ENCODE peak calls at places on chromosomes 16 and 17, in nine cellular contexts. A is hippocampal formation; Y is dorsolateral prefrontal cortex; J is stimulated activated CD4-positive, alpha-beta T cell treated with anti-CD3 and anti-CD28 coated beads, Interleukin-2, amount 100 ng/mL, for 48 hours; K is nephron progenitor cell; V is NCI-H748 treated with DMSO at 0.1 percent for 48 hours; X is Karpas-422; Z is naive thymus-derived CD8-positive, alpha-beta T cell; M is A549. Q is an unnamed sample.

GRCh38 chr17:59512844-59513383 is 52.5 kb upstream of the DHX40 start:
- DNase-seq in Y (no peak), M (no peak), Z (no peak), X (no peak), V (peak), K (no peak), J (no peak), A (no peak), Q (no peak)

GRCh38 chr17:43211480-43212402 is at the start of gene TMEM106A:
- DNase-seq in Z (peak), A (peak), M (peak), K (peak), Y (peak), X (peak), J (peak), V (peak), Q (peak)

GRCh38 chr16:89060207-89060794 is 33.4 kb upstream of the ACSF3 start:
- DNase-seq in J (no peak), V (no peak), Y (no peak), A (no peak), Z (no peak), K (no peak), M (no peak), X (peak), Q (no peak)

GRCh38 chr16:88002211-88002610 is 51.0 kb downstream of the BANP start:
- DNase-seq in A (no peak), Y (no peak), Z (no peak), K (no peak), J (no peak), M (no peak), X (no peak), V (no peak), Q (no peak)

GRCh38 chr16:81457326-81458133 is 12.9 kb downstream of the CMIP start:
- DNase-seq in M (peak), Y (no peak), K (no peak), X (no peak), A (no peak), Z (no peak), V (no peak), J (no peak), Q (no peak)

GRCh38 chr17:60442271-60443201 is 20.2 kb downstream of the CHCT1 start:
- DNase-seq in V (no peak), A (peak), Y (no peak), K (no peak), J (no peak), M (no peak), Z (no peak), X (no peak), Q (no peak)

GRCh38 chr17:82495844-82496528 is 23.5 kb upstream of the FOXK2 start:
- DNase-seq in K (no peak), M (no peak), Y (no peak), V (peak), Z (no peak), A (no peak), J (no peak), X (no peak), Q (no peak)

GRCh38 chr16:19118938-19119431 is 5.2 kb downstream of the ITPRIPL2 start:
- DNase-seq in X (no peak), V (no peak), Z (no peak), K (no peak), Y (peak), J (peak), M (peak), A (no peak), Q (no peak)

GRCh38 chr17:63635787-63636186 is 13.6 kb downstream of the MAP3K3 start:
- DNase-seq in J (no peak), M (no peak), Z (no peak), Y (peak), A (peak), V (no peak), K (no peak), X (no peak), Q (no peak)

GRCh38 chr17:73532441-73532901 is 111.8 kb downstream of the SDK2 start:
- DNase-seq in Z (no peak), M (no peak), J (no peak), V (peak), A (no peak), K (no peak), Y (no peak), X (no peak), Q (no peak)

GRCh38 chr17:45981306-45981705 is 17.7 kb upstream of the STH start:
- DNase-seq in J (no peak), V (no peak), X (no peak), Y (no peak), M (no peak), K (no peak), A (no peak), Z (no peak), Q (no peak)

GRCh38 chr17:68762911-68763310 is 161.7 kb upstream of the FAM20A start:
- DNase-seq in V (no peak), J (no peak), A (no peak), Y (no peak), M (no peak), K (no peak), Z (no peak), X (no peak), Q (no peak)